ENCODE peak calls at places on chromosomes 12 and 14, in four cellular contexts. One of them, this sample, is unnamed.

GRCh38 chr14:21069388-21070082 is 569 bp upstream of the ARHGEF40 start:
- DNase-seq in astrocyte: peak; percentile 23
- DNase-seq in pancreas: peak; percentile 81
- DNase-seq in ovary: peak; percentile 62
- DNase-seq in this sample: no peak

GRCh38 chr12:4908694-4909396 is 860 bp upstream of the KCNA1 start:
- DNase-seq in pancreas: no peak
- DNase-seq in ovary: no peak
- DNase-seq in astrocyte: peak; percentile 18
- DNase-seq in this sample: no peak

GRCh38 chr14:89349196-89350008 is 67.6 kb downstream of the FOXN3 start:
- DNase-seq in astrocyte: peak; percentile 41
- DNase-seq in ovary: no peak
- DNase-seq in pancreas: peak; percentile 69
- DNase-seq in this sample: no peak

GRCh38 chr12:82708507-82708906 is 21.8 kb downstream of the TMTC2 start:
- DNase-seq in pancreas: no peak
- DNase-seq in ovary: peak; percentile 49
- DNase-seq in astrocyte: no peak
- DNase-seq in this sample: no peak

GRCh38 chr14:53093206-53093605 is 59.9 kb downstream of the DDHD1 start:
- DNase-seq in ovary: no peak
- DNase-seq in astrocyte: no peak
- DNase-seq in pancreas: no peak
- DNase-seq in this sample: no peak

GRCh38 chr12:89544730-89545184 is 18.9 kb upstream of the POC1B start:
- DNase-seq in astrocyte: peak; percentile 17
- DNase-seq in pancreas: no peak
- DNase-seq in ovary: peak; percentile 31
- DNase-seq in this sample: peak; percentile 52

GRCh38 chr14:90452366-90452765 is 55.5 kb downstream of the CALM1 start:
- DNase-seq in ovary: no peak
- DNase-seq in astrocyte: no peak
- DNase-seq in pancreas: no peak
- DNase-seq in this sample: no peak

GRCh38 chr14:89276424-89276975 is 140.5 kb downstream of the FOXN3 start:
- DNase-seq in astrocyte: peak; percentile 91
- DNase-seq in pancreas: no peak
- DNase-seq in ovary: no peak
- DNase-seq in this sample: peak; percentile 54

GRCh38 chr12:120265483-120266179 is at the start of gene PXN:
- DNase-seq in ovary: peak; percentile 93
- DNase-seq in astrocyte: no peak
- DNase-seq in pancreas: peak; percentile 95
- DNase-seq in this sample: peak; percentile 91

GRCh38 chr12:48000878-48001321 is 3.4 kb downstream of the COL2A1 start:
- DNase-seq in ovary: no peak
- DNase-seq in astrocyte: peak; percentile 50
- DNase-seq in pancreas: no peak
- DNase-seq in this sample: no peak

GRCh38 chr12:123085730-123086487 is 65.0 kb downstream of the PITPNM2 start:
- DNase-seq in ovary: no peak
- DNase-seq in pancreas: no peak
- DNase-seq in astrocyte: peak; percentile 23
- DNase-seq in this sample: no peak

GRCh38 chr12:121224591-121224990 is 14.7 kb downstream of the P2RX4 start:
- DNase-seq in pancreas: peak; percentile 34
- DNase-seq in astrocyte: no peak
- DNase-seq in ovary: peak; percentile 65
- DNase-seq in this sample: no peak

GRCh38 chr14:64654931-64655330 is 49.3 kb upstream of the PLEKHG3 start:
- DNase-seq in astrocyte: no peak
- DNase-seq in pancreas: no peak
- DNase-seq in ovary: no peak
- DNase-seq in this sample: peak; percentile 55

GRCh38 chr12:6226701-6227096 is 26.5 kb downstream of the CD9 start:
- DNase-seq in pancreas: peak; percentile 40
- DNase-seq in astrocyte: no peak
- DNase-seq in ovary: peak; percentile 71
- DNase-seq in this sample: peak; percentile 76

GRCh38 chr14:51224551-51224950 is 15.5 kb upstream of the TMX1 start:
- DNase-seq in pancreas: no peak
- DNase-seq in ovary: no peak
- DNase-seq in astrocyte: peak; percentile 42
- DNase-seq in this sample: no peak

GRCh38 chr14:104422301-104423223 is 157.0 kb upstream of the C14orf180 start:
- DNase-seq in pancreas: peak; percentile 31
- DNase-seq in astrocyte: no peak
- DNase-seq in ovary: no peak
- DNase-seq in this sample: no peak

GRCh38 chr12:89752331-89752730 is 43.7 kb upstream of the ATP2B1 start:
- DNase-seq in ovary: no peak
- DNase-seq in pancreas: no peak
- DNase-seq in astrocyte: no peak
- DNase-seq in this sample: no peak

GRCh38 chr12:85461127-85461526 is 181.1 kb downstream of the ALX1 start:
- DNase-seq in astrocyte: no peak
- DNase-seq in ovary: no peak
- DNase-seq in pancreas: no peak
- DNase-seq in this sample: no peak

GRCh38 chr12:53603804-53604203 is 22.4 kb downstream of the ATF7 start:
- DNase-seq in ovary: no peak
- DNase-seq in astrocyte: no peak
- DNase-seq in pancreas: no peak
- DNase-seq in this sample: no peak

GRCh38 chr14:74299061-74299545 is 3.6 kb downstream of the ABCD4 start:
- DNase-seq in ovary: no peak
- DNase-seq in astrocyte: peak; percentile 54
- DNase-seq in pancreas: no peak
- DNase-seq in this sample: no peak

GRCh38 chr12:117012189-117012805 is 86.9 kb downstream of the TESC start:
- DNase-seq in astrocyte: peak; percentile 39
- DNase-seq in ovary: no peak
- DNase-seq in pancreas: no peak
- DNase-seq in this sample: no peak
- H3K36me3 ChIP-seq in astrocyte: peaks cover 28% of the 10 kb centered on the region
- H3K36me3 ChIP-seq in ovary: no peaks in the 10 kb centered on the region
- H3K36me3 ChIP-seq in pancreas: no peaks in the 10 kb centered on the region
- H3K36me3 ChIP-seq in this sample: peaks cover 42% of the 10 kb centered on the region

GRCh38 chr14:106347890-106348755 is 821.7 kb downstream of the TMEM121 start:
- DNase-seq in astrocyte: no peak
- DNase-seq in pancreas: peak; percentile 38
- DNase-seq in ovary: no peak
- DNase-seq in this sample: no peak
- H3K4me1 ChIP-seq in astrocyte: no peaks in the 10 kb centered on the region
- H3K4me1 ChIP-seq in pancreas: no peaks in the 10 kb centered on the region
- H3K4me1 ChIP-seq in ovary: no peaks in the 10 kb centered on the region
- H3K4me1 ChIP-seq in this sample: no peaks in the 10 kb centered on the region

GRCh38 chr12:106774808-106775524 is 484 bp downstream of the RIC8B start:
- DNase-seq in ovary: no peak
- DNase-seq in astrocyte: no peak
- DNase-seq in pancreas: peak; percentile 62
- DNase-seq in this sample: no peak

GRCh38 chr12:106776897-106777296 is 2.4 kb downstream of the RIC8B start:
- DNase-seq in pancreas: no peak
- DNase-seq in astrocyte: no peak
- DNase-seq in ovary: no peak
- DNase-seq in this sample: no peak

GRCh38 chr12:106771425-106771824 is 3.1 kb upstream of the RIC8B start:
- DNase-seq in pancreas: no peak
- DNase-seq in astrocyte: no peak
- DNase-seq in ovary: no peak
- DNase-seq in this sample: no peak

GRCh38 chr12:106773945-106774807 is at the start of gene RIC8B:
- DNase-seq in ovary: peak; percentile 96
- DNase-seq in pancreas: peak; percentile 96
- DNase-seq in astrocyte: peak; percentile 99
- DNase-seq in this sample: peak; percentile 94

GRCh38 chr12:106773286-106773685 is 1.2 kb upstream of the RIC8B start:
- DNase-seq in astrocyte: no peak
- DNase-seq in ovary: peak; percentile 38
- DNase-seq in pancreas: no peak
- DNase-seq in this sample: no peak
- H3K27ac ChIP-seq in astrocyte: peak overlapping the region; percentile 100
- H3K27ac ChIP-seq in ovary: peak overlapping the region; percentile 97
- H3K27ac ChIP-seq in pancreas: peak overlapping the region; percentile 93
- H3K27ac ChIP-seq in this sample: peak overlapping the region; percentile 95

DNA sequence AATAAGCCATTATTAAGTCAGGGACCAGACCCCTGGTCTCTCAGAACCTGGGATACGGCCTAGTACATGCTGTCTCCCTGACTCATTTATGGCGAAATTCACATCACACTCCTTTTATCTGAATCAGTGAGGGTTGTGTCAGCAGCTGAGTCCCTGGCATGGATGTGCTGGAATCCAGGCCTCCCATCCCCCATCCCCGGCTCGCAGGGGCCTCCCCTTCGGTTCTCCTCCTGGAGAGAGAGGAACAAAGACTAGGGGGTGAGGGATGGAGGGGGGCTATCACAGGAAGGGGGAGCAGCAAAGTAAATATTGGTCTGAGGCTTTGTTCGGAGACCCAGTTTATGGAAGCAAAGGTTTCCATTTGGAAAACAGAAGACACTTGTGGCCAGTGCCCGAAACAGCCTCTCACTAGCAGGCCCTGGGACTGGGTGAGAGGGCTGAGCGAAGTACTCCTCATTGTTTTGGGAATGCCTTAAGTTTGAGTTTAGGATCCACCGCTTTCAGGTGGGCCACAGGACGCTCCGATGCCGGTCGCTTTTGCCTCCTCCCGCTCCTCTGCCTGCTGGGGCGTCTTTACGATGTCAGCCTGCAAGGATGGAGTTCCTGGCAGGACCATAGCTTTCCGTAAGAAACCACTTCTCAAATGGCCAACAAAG is 145.0 kb downstream of the PRKCH start:
- DNase-seq in pancreas: no peak
- DNase-seq in ovary: peak; percentile 52
- DNase-seq in astrocyte: peak; percentile 93
- DNase-seq in this sample: no peak
- H3K36me3 ChIP-seq in pancreas: no peaks in the 10 kb centered on the region
- H3K36me3 ChIP-seq in ovary: no peaks in the 10 kb centered on the region
- H3K36me3 ChIP-seq in astrocyte: no peaks in the 10 kb centered on the region
- H3K36me3 ChIP-seq in this sample: no peaks in the 10 kb centered on the region

This sample was measured in lower lobe of right lung.